ENCODE peak calls at places on chromosomes 11 and 22, in seven cellular contexts. One of them, this sample, is unnamed.

GRCh38 chr11:19766206-19766605 is 53.6 kb downstream of the NAV2 start:
- ATAC-seq in activated T-helper 17 cell treated with anti-CD3 and anti-CD28 coated beads, Interleukin-2, amount 50 U/mL, for 72 hours: no peak
- ATAC-seq in right lobe of liver: no peak
- ATAC-seq in CD8-positive, alpha-beta T cell: no peak
- ATAC-seq in activated CD8-positive, alpha-beta T cell treated with anti-CD3 and anti-CD28 coated beads for 36 hours: no peak
- ATAC-seq in heart left ventricle: peak; percentile 40
- ATAC-seq in sciatic nerve: no peak
- ATAC-seq in this sample: no peak

GRCh38 chr22:24086310-24086709 is 75.2 kb downstream of the CABIN1 start:
- ATAC-seq in activated T-helper 17 cell treated with anti-CD3 and anti-CD28 coated beads, Interleukin-2, amount 50 U/mL, for 72 hours: no peak
- ATAC-seq in heart left ventricle: no peak
- ATAC-seq in sciatic nerve: no peak
- ATAC-seq in CD8-positive, alpha-beta T cell: no peak
- ATAC-seq in activated CD8-positive, alpha-beta T cell treated with anti-CD3 and anti-CD28 coated beads for 36 hours: no peak
- ATAC-seq in right lobe of liver: no peak
- ATAC-seq in this sample: no peak

GRCh38 chr11:2664331-2664730 is 35.5 kb downstream of the KCNQ1OT1 start:
- ATAC-seq in CD8-positive, alpha-beta T cell: no peak
- ATAC-seq in activated CD8-positive, alpha-beta T cell treated with anti-CD3 and anti-CD28 coated beads for 36 hours: no peak
- ATAC-seq in sciatic nerve: no peak
- ATAC-seq in heart left ventricle: no peak
- ATAC-seq in activated T-helper 17 cell treated with anti-CD3 and anti-CD28 coated beads, Interleukin-2, amount 50 U/mL, for 72 hours: no peak
- ATAC-seq in right lobe of liver: no peak
- ATAC-seq in this sample: no peak

GRCh38 chr11:114111369-114112042 is 52.0 kb downstream of the ZBTB16 start:
- ATAC-seq in sciatic nerve: peak; percentile 88
- ATAC-seq in heart left ventricle: peak; percentile 40
- ATAC-seq in right lobe of liver: peak; percentile 44
- ATAC-seq in CD8-positive, alpha-beta T cell: no peak
- ATAC-seq in activated CD8-positive, alpha-beta T cell treated with anti-CD3 and anti-CD28 coated beads for 36 hours: no peak
- ATAC-seq in activated T-helper 17 cell treated with anti-CD3 and anti-CD28 coated beads, Interleukin-2, amount 50 U/mL, for 72 hours: no peak
- ATAC-seq in this sample: no peak

GRCh38 chr11:132604446-132604845 is 927.9 kb downstream of the OPCML start:
- ATAC-seq in activated CD8-positive, alpha-beta T cell treated with anti-CD3 and anti-CD28 coated beads for 36 hours: no peak
- ATAC-seq in activated T-helper 17 cell treated with anti-CD3 and anti-CD28 coated beads, Interleukin-2, amount 50 U/mL, for 72 hours: no peak
- ATAC-seq in CD8-positive, alpha-beta T cell: no peak
- ATAC-seq in heart left ventricle: no peak
- ATAC-seq in right lobe of liver: no peak
- ATAC-seq in sciatic nerve: no peak
- ATAC-seq in this sample: no peak

GRCh38 chr11:106990322-106990721 is 28.0 kb downstream of the GUCY1A2 start:
- ATAC-seq in heart left ventricle: peak; percentile 85
- ATAC-seq in activated T-helper 17 cell treated with anti-CD3 and anti-CD28 coated beads, Interleukin-2, amount 50 U/mL, for 72 hours: no peak
- ATAC-seq in right lobe of liver: no peak
- ATAC-seq in activated CD8-positive, alpha-beta T cell treated with anti-CD3 and anti-CD28 coated beads for 36 hours: no peak
- ATAC-seq in sciatic nerve: no peak
- ATAC-seq in CD8-positive, alpha-beta T cell: no peak
- ATAC-seq in this sample: no peak

GRCh38 chr11:94650756-94651155 is 83.6 kb downstream of the PIWIL4 start:
- ATAC-seq in sciatic nerve: peak; percentile 92
- ATAC-seq in activated T-helper 17 cell treated with anti-CD3 and anti-CD28 coated beads, Interleukin-2, amount 50 U/mL, for 72 hours: no peak
- ATAC-seq in right lobe of liver: peak; percentile 51
- ATAC-seq in CD8-positive, alpha-beta T cell: no peak
- ATAC-seq in heart left ventricle: peak; percentile 82
- ATAC-seq in activated CD8-positive, alpha-beta T cell treated with anti-CD3 and anti-CD28 coated beads for 36 hours: no peak
- ATAC-seq in this sample: no peak

GRCh38 chr11:76391811-76392475 is 10.8 kb downstream of the GVQW3 start:
- ATAC-seq in heart left ventricle: no peak
- ATAC-seq in activated T-helper 17 cell treated with anti-CD3 and anti-CD28 coated beads, Interleukin-2, amount 50 U/mL, for 72 hours: no peak
- ATAC-seq in CD8-positive, alpha-beta T cell: no peak
- ATAC-seq in sciatic nerve: no peak
- ATAC-seq in activated CD8-positive, alpha-beta T cell treated with anti-CD3 and anti-CD28 coated beads for 36 hours: no peak
- ATAC-seq in right lobe of liver: no peak
- ATAC-seq in this sample: no peak

GRCh38 chr11:132858203-132858602 is 674.1 kb downstream of the OPCML start:
- ATAC-seq in activated CD8-positive, alpha-beta T cell treated with anti-CD3 and anti-CD28 coated beads for 36 hours: no peak
- ATAC-seq in sciatic nerve: peak; percentile 45
- ATAC-seq in right lobe of liver: peak; percentile 34
- ATAC-seq in activated T-helper 17 cell treated with anti-CD3 and anti-CD28 coated beads, Interleukin-2, amount 50 U/mL, for 72 hours: no peak
- ATAC-seq in CD8-positive, alpha-beta T cell: no peak
- ATAC-seq in heart left ventricle: no peak
- ATAC-seq in this sample: no peak

GRCh38 chr22:40572976-40573375 is 63.5 kb downstream of the MRTFA start:
- ATAC-seq in heart left ventricle: no peak
- ATAC-seq in activated CD8-positive, alpha-beta T cell treated with anti-CD3 and anti-CD28 coated beads for 36 hours: no peak
- ATAC-seq in activated T-helper 17 cell treated with anti-CD3 and anti-CD28 coated beads, Interleukin-2, amount 50 U/mL, for 72 hours: no peak
- ATAC-seq in CD8-positive, alpha-beta T cell: no peak
- ATAC-seq in sciatic nerve: peak; percentile 76
- ATAC-seq in right lobe of liver: no peak
- ATAC-seq in this sample: no peak

GRCh38 chr11:86811637-86812321 is 11.4 kb downstream of the PRSS23 start:
- ATAC-seq in CD8-positive, alpha-beta T cell: no peak
- ATAC-seq in sciatic nerve: no peak
- ATAC-seq in right lobe of liver: no peak
- ATAC-seq in activated CD8-positive, alpha-beta T cell treated with anti-CD3 and anti-CD28 coated beads for 36 hours: no peak
- ATAC-seq in activated T-helper 17 cell treated with anti-CD3 and anti-CD28 coated beads, Interleukin-2, amount 50 U/mL, for 72 hours: no peak
- ATAC-seq in heart left ventricle: no peak
- ATAC-seq in this sample: no peak

GRCh38 chr22:40258463-40259046 is 80.8 kb downstream of the TNRC6B start:
- ATAC-seq in right lobe of liver: peak; percentile 78
- ATAC-seq in sciatic nerve: peak; percentile 34
- ATAC-seq in CD8-positive, alpha-beta T cell: peak; percentile 82
- ATAC-seq in activated T-helper 17 cell treated with anti-CD3 and anti-CD28 coated beads, Interleukin-2, amount 50 U/mL, for 72 hours: peak; percentile 95
- ATAC-seq in heart left ventricle: peak; percentile 53
- ATAC-seq in activated CD8-positive, alpha-beta T cell treated with anti-CD3 and anti-CD28 coated beads for 36 hours: peak; percentile 84
- ATAC-seq in this sample: no peak

GRCh38 chr22:40247976-40248375 is 70.3 kb downstream of the TNRC6B start:
- ATAC-seq in activated T-helper 17 cell treated with anti-CD3 and anti-CD28 coated beads, Interleukin-2, amount 50 U/mL, for 72 hours: peak; percentile 72
- ATAC-seq in CD8-positive, alpha-beta T cell: peak; percentile 92
- ATAC-seq in right lobe of liver: peak; percentile 16
- ATAC-seq in activated CD8-positive, alpha-beta T cell treated with anti-CD3 and anti-CD28 coated beads for 36 hours: peak; percentile 77
- ATAC-seq in sciatic nerve: no peak
- ATAC-seq in heart left ventricle: peak; percentile 34
- ATAC-seq in this sample: no peak